ENCODE peak calls at places on chromosomes 11 and 22, in six cellular contexts. W, Q, G, A, I and R are unnamed samples.
A peak's percentile ranks its signal among the peaks of the same experiment; 100 is the strongest.

GRCh38 chr22:35839811-35840739 is 122.4 kb downstream of the APOL5 start:
- DNase-seq in I (peak; percentile 81), W (peak; percentile 98), Q (peak; percentile 10), G (peak; percentile 98), A (peak; percentile 78), R (peak; percentile 91)

GRCh38 chr11:118988280-118988679 is 9.7 kb upstream of the CENATAC start:
- DNase-seq in W (no peak), Q (no peak), A (no peak), G (peak; percentile 95), I (no peak), R (no peak)

GRCh38 chr11:68727783-68728182 is 23.5 kb downstream of the TESMIN start:
- DNase-seq in Q (no peak), W (no peak), G (no peak), I (no peak), A (no peak), R (no peak)

GRCh38 chr11:12469451-12469850 is 92.1 kb downstream of the PARVA start:
- DNase-seq in W (no peak), G (no peak), Q (no peak), A (no peak), I (no peak), R (no peak)

GRCh38 chr11:10221342-10221741 is 72.7 kb downstream of the SBF2 start:
- DNase-seq in G (no peak), Q (no peak), I (no peak), W (no peak), A (no peak), R (no peak)

GRCh38 chr22:40444483-40444787 is 74.0 kb downstream of the SGSM3 start:
- DNase-seq in Q (no peak), I (no peak), G (no peak), A (no peak), W (no peak), R (no peak)

GRCh38 chr11:2516276-2517015 is 71.6 kb downstream of the KCNQ1 start:
- DNase-seq in Q (no peak), G (no peak), A (no peak), W (no peak), I (peak; percentile 2), R (no peak)

GRCh38 chr11:8765294-8765693 is 82.7 kb downstream of the RPL27A start:
- DNase-seq in I (no peak), A (no peak), G (peak; percentile 38), Q (no peak), W (peak; percentile 80), R (no peak)

GRCh38 chr22:50268655-50269113 is 1.5 kb downstream of the MAPK11 start:
- DNase-seq in Q (no peak), I (peak; percentile 50), A (no peak), W (no peak), G (no peak), R (no peak)

GRCh38 chr11:57310091-57310490 is 14.7 kb downstream of the TNKS1BP1 start:
- DNase-seq in I (no peak), G (no peak), W (no peak), A (no peak), Q (no peak), R (no peak)

GRCh38 chr22:31882971-31883370 is 61.4 kb upstream of the YWHAH start:
- DNase-seq in G (no peak), I (no peak), W (no peak), A (no peak), Q (no peak), R (no peak)

GRCh38 chr11:121890377-121890776 is 225.6 kb downstream of the BLID start:
- DNase-seq in I (no peak), W (peak; percentile 73), Q (no peak), G (peak; percentile 83), A (no peak), R (no peak)

GRCh38 chr22:28048529-28048928 is 129.5 kb upstream of the PITPNB start:
- DNase-seq in I (no peak), G (no peak), W (no peak), Q (no peak), A (no peak), R (no peak)

GRCh38 chr22:32999039-32999861 is 58.9 kb downstream of the SYN3 start:
- DNase-seq in I (no peak), G (no peak), W (no peak), Q (no peak), A (no peak), R (no peak)

GRCh38 chr11:65859812-65860277 is 388 bp upstream of the MUS81 start:
- DNase-seq in I (peak; percentile 59), W (no peak), A (no peak), Q (peak; percentile 57), G (no peak), R (no peak)

GRCh38 chr11:61730222-61730994 is 22.0 kb upstream of the MYRF start:
- DNase-seq in G (peak; percentile 95), W (no peak), A (no peak), I (no peak), Q (no peak), R (no peak)

GRCh38 chr11:60498853-60499252 is 6.3 kb downstream of the MS4A12 start:
- DNase-seq in G (peak; percentile 4), Q (no peak), A (no peak), I (peak; percentile 52), W (no peak), R (no peak)

GRCh38 chr11:115939726-115940421 is 435.7 kb upstream of the CADM1 start:
- DNase-seq in A (no peak), G (no peak), I (no peak), W (no peak), Q (no peak), R (no peak)

GRCh38 chr11:120135838-120136237 is 2.1 kb downstream of the TRIM29 start:
- DNase-seq in I (no peak), A (no peak), G (peak; percentile 83), W (no peak), Q (no peak), R (peak; percentile 6)

GRCh38 chr22:46511391-46512370 is 25.7 kb downstream of the CELSR1 start:
- DNase-seq in Q (no peak), W (no peak), G (no peak), A (no peak), I (no peak), R (no peak)

GRCh38 chr11:43737194-43737575 is 56.6 kb downstream of the HSD17B12 start:
- DNase-seq in G (no peak), Q (no peak), W (no peak), I (no peak), A (no peak), R (no peak)

GRCh38 chr22:29306830-29307657 is 594 bp downstream of the GAS2L1 start:
- DNase-seq in A (peak; percentile 90), W (peak; percentile 79), I (peak; percentile 90), G (peak; percentile 76), Q (no peak), R (peak; percentile 94)

GRCh38 chr11:71342951-71343827 is 90.8 kb upstream of the SHANK2 start:
- DNase-seq in I (peak; percentile 40), W (peak; percentile 10), A (peak; percentile 63), G (peak; percentile 30), Q (peak; percentile 25), R (no peak)

GRCh38 chr22:46052331-46052771 is 75.4 kb upstream of the WNT7B start:
- DNase-seq in I (peak; percentile 32), G (no peak), W (no peak), A (no peak), Q (no peak), R (no peak)

GRCh38 chr22:49299821-49300231 is 527.8 kb downstream of the BRD1 start:
- DNase-seq in Q (no peak), G (no peak), W (no peak), A (no peak), I (no peak), R (peak; percentile 12)

GRCh38 chr11:14577835-14578529 is 57.8 kb upstream of the PSMA1 start:
- DNase-seq in W (no peak), A (no peak), G (no peak), Q (no peak), I (no peak), R (no peak)

GRCh38 chr11:65524747-65525658 is at the start of gene SCYL1:
- DNase-seq in W (peak; percentile 75), G (peak; percentile 60), A (peak; percentile 83), Q (peak; percentile 84), I (peak; percentile 83), R (peak; percentile 98)

GRCh38 chr11:57823859-57824258 is 62.3 kb downstream of the CTNND1 start:
- DNase-seq in G (no peak), Q (no peak), I (no peak), W (no peak), A (no peak), R (no peak)

GRCh38 chr11:119722281-119722794 is 6.7 kb downstream of the NECTIN1 start:
- DNase-seq in I (peak; percentile 66), W (no peak), A (no peak), Q (no peak), G (no peak), R (no peak)

GRCh38 chr11:48167380-48167779 is 49.2 kb upstream of the OR4B1 start:
- DNase-seq in W (no peak), I (no peak), G (no peak), A (no peak), Q (no peak), R (no peak)

GRCh38 chr11:100573911-100574513 is 113.1 kb upstream of the ARHGAP42 start:
- DNase-seq in I (no peak), W (no peak), G (no peak), Q (no peak), A (no peak), R (peak; percentile 39)

GRCh38 chr22:23904855-23905254 is 10.7 kb downstream of the MIF start:
- DNase-seq in I (no peak), W (no peak), A (no peak), Q (no peak), G (no peak), R (no peak)

GRCh38 chr11:80144932-80145612 is 704.2 kb upstream of the TENM4 start:
- DNase-seq in G (no peak), I (no peak), Q (no peak), A (no peak), W (no peak), R (no peak)